ENCODE peak calls at places on chromosomes 7 and 10, in four cellular contexts. U is adrenal gland, J is tibial nerve, M is body of pancreas. V is an unnamed sample.

GRCh38 chr7:199465-200249 is 7.3 kb downstream of the FAM20C start:
- DNase-seq in U (no peak), J (no peak), M (peak; percentile 34), V (no peak)

GRCh38 chr10:60313589-60313952 is 76.1 kb downstream of the ANK3 start:
- DNase-seq in U (no peak), J (no peak), M (no peak), V (no peak)

GRCh38 chr7:42677751-42678231 is 234.1 kb downstream of the C7orf25 start:
- DNase-seq in U (peak; percentile 67), J (no peak), M (no peak), V (peak; percentile 79)

GRCh38 chr7:157458254-157458633 is 121.4 kb downstream of the DNAJB6 start:
- DNase-seq in U (no peak), J (no peak), M (no peak), V (no peak)

GRCh38 chr7:26091933-26092332 is 60.1 kb upstream of the NFE2L3 start:
- DNase-seq in U (no peak), J (no peak), M (no peak), V (no peak)

GRCh38 chr7:68429376-68430117 is 1168.7 kb upstream of the AUTS2 start:
- DNase-seq in U (no peak), J (no peak), M (no peak), V (no peak)

GRCh38 chr7:14275346-14275745 is 285.9 kb upstream of the ETV1 start:
- DNase-seq in U (no peak), J (no peak), M (no peak), V (no peak)

GRCh38 chr7:96021533-96021932 is 249.2 kb downstream of the DYNC1I1 start:
- DNase-seq in U (no peak), J (no peak), M (no peak), V (no peak)

GRCh38 chr7:1508277-1508758 is 4.1 kb upstream of the INTS1 start:
- DNase-seq in U (no peak), J (no peak), M (peak; percentile 72), V (no peak)

GRCh38 chr7:141737118-141737835 is 881 bp upstream of the SSBP1 start:
- DNase-seq in U (no peak), J (no peak), M (peak; percentile 21), V (no peak)

GRCh38 chr10:986137-986825 is 2.0 kb upstream of the GTPBP4 start:
- DNase-seq in U (peak; percentile 27), J (no peak), M (peak; percentile 25), V (peak; percentile 83)

GRCh38 chr10:132158122-132158741 is 28.5 kb upstream of the DPYSL4 start:
- DNase-seq in U (no peak), J (no peak), M (no peak), V (no peak)

GRCh38 chr7:102463841-102464576 is 654 bp downstream of the ALKBH4 start:
- DNase-seq in U (no peak), J (no peak), M (no peak), V (peak; percentile 14)

GRCh38 chr7:7687800-7688199 is 30.6 kb downstream of the RPA3 start:
- DNase-seq in U (no peak), J (no peak), M (no peak), V (no peak)

GRCh38 chr10:4883079-4883739 is 57.2 kb downstream of the AKR1E2 start:
- DNase-seq in U (no peak), J (no peak), M (no peak), V (no peak)

GRCh38 chr10:72337039-72337629 is 17.6 kb downstream of the DNAJB12 start:
- DNase-seq in U (peak; percentile 95), J (peak; percentile 89), M (peak; percentile 95), V (peak; percentile 57)

GRCh38 chr7:43851796-43852195 is 17.5 kb downstream of the MRPS24 start:
- DNase-seq in U (no peak), J (no peak), M (no peak), V (no peak)

GRCh38 chr7:141198191-141198958 is 124.5 kb downstream of the TMEM178B start:
- DNase-seq in U (no peak), J (no peak), M (no peak), V (no peak)

GRCh38 chr7:114656471-114656870 is 241.9 kb downstream of the FOXP2 start:
- DNase-seq in U (no peak), J (no peak), M (no peak), V (no peak)

GRCh38 chr10:99560277-99561126 is 27.8 kb downstream of the NKX2-3 start:
- DNase-seq in U (peak; percentile 71), J (no peak), M (peak; percentile 37), V (peak; percentile 12)

DNA sequence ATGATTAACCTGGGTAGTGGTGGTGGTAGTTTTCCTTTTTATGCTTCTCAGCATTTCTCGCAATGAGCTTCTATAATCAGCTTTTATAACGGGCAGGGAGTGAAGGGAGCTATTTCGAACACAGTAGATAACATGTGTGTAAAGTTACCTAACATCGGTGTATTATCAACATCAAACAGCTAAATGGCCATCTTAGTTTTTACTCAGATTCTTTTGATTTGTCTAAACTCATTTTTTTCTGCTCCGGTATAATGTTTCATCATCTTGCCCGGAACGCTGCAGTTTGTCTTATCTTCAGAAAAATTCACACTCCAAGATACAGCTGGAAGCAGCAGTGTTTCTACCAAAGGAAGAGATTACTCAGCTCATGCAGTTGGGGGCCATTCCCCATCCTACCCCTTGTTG is 12.2 kb downstream of the CPA1 start:
- DNase-seq in U (peak; percentile 44), J (no peak), M (no peak), V (peak; percentile 70)
- H3K4me3 ChIP-seq in U (no peak overlapping the region), J (no peak overlapping the region), M (no peak overlapping the region), V (no peak overlapping the region)

GRCh38 chr10:50919010-50919409 is 33.6 kb upstream of the A1CF start:
- DNase-seq in U (no peak), J (no peak), M (no peak), V (no peak)
- H3K27ac ChIP-seq in U (no peak overlapping the region), J (no peak overlapping the region), M (no peak overlapping the region), V (no peak overlapping the region)

GRCh38 chr10:32955299-32955772 is 2.7 kb downstream of the ITGB1 start:
- DNase-seq in U (no peak), J (no peak), M (no peak), V (no peak)
- H3K4me3 ChIP-seq in U (no peak overlapping the region), J (no peak overlapping the region), M (no peak overlapping the region), V (peak overlapping the region; percentile 84)

GRCh38 chr7:137601642-137602041 is 245.1 kb downstream of the DGKI start:
- DNase-seq in U (no peak), J (no peak), M (no peak), V (no peak)
- H3K27ac ChIP-seq in U (no peak overlapping the region), J (no peak overlapping the region), M (no peak overlapping the region), V (no peak overlapping the region)

DNA sequence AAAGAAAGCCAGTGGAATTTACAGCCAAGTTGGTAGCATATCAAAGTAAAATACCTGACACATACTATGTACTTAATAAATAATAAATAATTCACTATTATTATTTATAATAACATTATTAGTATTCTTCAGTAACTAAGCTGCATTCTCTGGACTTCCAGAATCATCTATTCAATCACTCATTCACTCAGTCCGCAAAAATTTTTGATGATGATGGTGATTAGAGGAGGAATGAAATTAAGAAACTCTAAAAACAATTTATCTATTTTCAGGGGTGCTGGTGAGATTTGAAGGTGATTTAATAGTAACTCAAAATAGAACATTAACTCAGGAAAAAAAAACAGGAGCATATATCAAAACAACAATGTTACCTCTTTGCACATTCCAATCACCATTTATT is 3.2 kb upstream of the LIPN start:
- DNase-seq in U (no peak), J (no peak), M (no peak), V (no peak)
- H3K4me3 ChIP-seq in U (no peak overlapping the region), J (no peak overlapping the region), M (no peak overlapping the region), V (no peak overlapping the region)